ENCODE peak calls at places on chromosomes 12 and 14, in eight cellular contexts. H is mucosa of descending colon; R is HTR-8/SVneo; S is AG08395; D is CD8-positive, alpha-beta T cell; W is cardiac muscle cell; I is WTC11; J is AG10803. X is an unnamed sample.
A peak's percentile ranks its signal among the peaks of the same experiment; 100 is the strongest.

GRCh38 chr12:124588689-124589318 is 21.4 kb upstream of the NCOR2 start:
- DNase-seq in H (no peak), R (peak; percentile 51), S (peak; percentile 84), D (no peak), W (peak; percentile 63), I (no peak), J (peak; percentile 70), X (peak; percentile 56)

GRCh38 chr14:79229383-79229875 is 981.9 kb downstream of the DIO2 start:
- DNase-seq in H (no peak), R (no peak), S (no peak), D (no peak), W (no peak), I (no peak), J (no peak), X (no peak)

GRCh38 chr12:7966558-7966957 is 30.6 kb upstream of the SLC2A3 start:
- DNase-seq in H (no peak), R (no peak), S (no peak), D (no peak), W (peak; percentile 55), I (no peak), J (no peak), X (no peak)

GRCh38 chr14:66514206-66514605 is 6.3 kb downstream of the GPHN start:
- DNase-seq in H (no peak), R (no peak), S (no peak), D (no peak), W (peak; percentile 58), I (no peak), J (peak; percentile 43), X (peak; percentile 59)

GRCh38 chr14:75120546-75121291 is 6.1 kb downstream of the NEK9 start:
- DNase-seq in H (no peak), R (no peak), S (no peak), D (no peak), W (no peak), I (no peak), J (no peak), X (no peak)

GRCh38 chr12:126706300-126706699 is 1560.7 kb upstream of the TMEM132C start:
- DNase-seq in H (no peak), R (no peak), S (no peak), D (no peak), W (no peak), I (no peak), J (no peak), X (no peak)

GRCh38 chr12:3315201-3315661 is 175.8 kb upstream of the PRMT8 start:
- DNase-seq in H (peak; percentile 34), R (no peak), S (peak; percentile 22), D (no peak), W (peak; percentile 65), I (no peak), J (peak; percentile 48), X (peak; percentile 9)

GRCh38 chr14:24254630-24255392 is 8.2 kb downstream of the TGM1 start:
- DNase-seq in H (peak; percentile 11), R (no peak), S (no peak), D (no peak), W (no peak), I (no peak), J (no peak), X (no peak)

GRCh38 chr12:77795699-77796098 is 35.0 kb upstream of the NAV3 start:
- DNase-seq in H (no peak), R (no peak), S (peak; percentile 52), D (no peak), W (no peak), I (no peak), J (peak; percentile 51), X (peak; percentile 58)

GRCh38 chr14:22265319-22266140 is 323.5 kb downstream of the DAD1 start:
- DNase-seq in H (no peak), R (no peak), S (no peak), D (no peak), W (peak; percentile 6), I (no peak), J (no peak), X (no peak)

GRCh38 chr14:55440385-55440784 is at the start of gene TBPL2:
- DNase-seq in H (no peak), R (no peak), S (no peak), D (no peak), W (peak; percentile 29), I (peak; percentile 84), J (no peak), X (no peak)

GRCh38 chr14:91204657-91205056 is 39.8 kb downstream of the GPR68 start:
- DNase-seq in H (no peak), R (no peak), S (no peak), D (no peak), W (no peak), I (no peak), J (no peak), X (no peak)

GRCh38 chr14:51094282-51094821 is 553 bp downstream of the TRIM9 start:
- DNase-seq in H (peak; percentile 43), R (no peak), S (no peak), D (no peak), W (no peak), I (peak; percentile 49), J (no peak), X (no peak)

GRCh38 chr12:49680075-49680474 is 27.1 kb downstream of the FMNL3 start:
- DNase-seq in H (no peak), R (no peak), S (no peak), D (no peak), W (no peak), I (no peak), J (no peak), X (no peak)

GRCh38 chr14:91464615-91465205 is 45.4 kb downstream of the PPP4R3A start:
- DNase-seq in H (no peak), R (no peak), S (no peak), D (no peak), W (no peak), I (no peak), J (no peak), X (no peak)

GRCh38 chr12:76471579-76471978 is 88.0 kb downstream of the OSBPL8 start:
- DNase-seq in H (no peak), R (no peak), S (no peak), D (no peak), W (no peak), I (no peak), J (no peak), X (no peak)

GRCh38 chr12:99810718-99811593 is 163.4 kb downstream of the GARIN6 start:
- DNase-seq in H (no peak), R (peak; percentile 6), S (peak; percentile 36), D (no peak), W (peak; percentile 42), I (no peak), J (peak; percentile 29), X (peak; percentile 29)

GRCh38 chr14:60736494-60736893 is 1.9 kb downstream of the MNAT1 start:
- DNase-seq in H (no peak), R (peak; percentile 74), S (peak; percentile 48), D (no peak), W (peak; percentile 68), I (no peak), J (peak; percentile 70), X (peak; percentile 53)

GRCh38 chr12:28540324-28540714 is 350.1 kb downstream of the CCDC91 start:
- DNase-seq in H (no peak), R (no peak), S (no peak), D (no peak), W (peak; percentile 24), I (no peak), J (no peak), X (no peak)

GRCh38 chr14:105485720-105486332 is 860 bp upstream of the CRIP1 start:
- DNase-seq in H (peak; percentile 63), R (no peak), S (no peak), D (no peak), W (peak; percentile 21), I (peak; percentile 78), J (no peak), X (no peak)